ENCODE peak calls at places on chromosomes 2 and 18, in four cellular contexts. M, N, C and V are unnamed samples.

GRCh38 chr2:158321264-158321663 is 135.3 kb downstream of the CCDC148 start:
- DNase-seq in N (no peak), C (no peak), M (no peak), V (no peak)

GRCh38 chr2:182717451-182718215 is 1.6 kb downstream of the DNAJC10 start:
- DNase-seq in N (no peak), C (no peak), M (no peak), V (no peak)

GRCh38 chr2:43605851-43606250 is 10.0 kb upstream of the THADA start:
- DNase-seq in N (no peak), M (no peak), C (no peak), V (no peak)

GRCh38 chr2:129233751-129234406 is 745.6 kb upstream of the RAB6C start:
- DNase-seq in C (no peak), N (no peak), M (no peak), V (no peak)

GRCh38 chr2:218031771-218032257 is 29.0 kb upstream of the TNS1 start:
- DNase-seq in M (no peak), N (no peak), C (no peak), V (no peak)

GRCh38 chr2:241615041-241615440 is 21.9 kb downstream of the THAP4 start:
- DNase-seq in C (no peak), N (no peak), M (no peak), V (no peak)

GRCh38 chr18:76686737-76687231 is 135.6 kb upstream of the ZNF236 start:
- DNase-seq in M (peak; percentile 15), C (no peak), N (peak; percentile 48), V (peak; percentile 63)

GRCh38 chr2:178298785-178299212 is 104.5 kb downstream of the OSBPL6 start:
- DNase-seq in C (no peak), M (no peak), N (no peak), V (no peak)

GRCh38 chr2:185128331-185128730 is 530.0 kb downstream of the ZNF804A start:
- DNase-seq in C (no peak), M (no peak), N (no peak), V (no peak)

GRCh38 chr2:120817136-120817955 is 81.7 kb downstream of the GLI2 start:
- DNase-seq in C (no peak), M (no peak), N (no peak), V (no peak)

GRCh38 chr2:181457741-181458425 is 697 bp downstream of the ITGA4 start:
- DNase-seq in M (no peak), C (no peak), N (no peak), V (peak; percentile 29)

DNA sequence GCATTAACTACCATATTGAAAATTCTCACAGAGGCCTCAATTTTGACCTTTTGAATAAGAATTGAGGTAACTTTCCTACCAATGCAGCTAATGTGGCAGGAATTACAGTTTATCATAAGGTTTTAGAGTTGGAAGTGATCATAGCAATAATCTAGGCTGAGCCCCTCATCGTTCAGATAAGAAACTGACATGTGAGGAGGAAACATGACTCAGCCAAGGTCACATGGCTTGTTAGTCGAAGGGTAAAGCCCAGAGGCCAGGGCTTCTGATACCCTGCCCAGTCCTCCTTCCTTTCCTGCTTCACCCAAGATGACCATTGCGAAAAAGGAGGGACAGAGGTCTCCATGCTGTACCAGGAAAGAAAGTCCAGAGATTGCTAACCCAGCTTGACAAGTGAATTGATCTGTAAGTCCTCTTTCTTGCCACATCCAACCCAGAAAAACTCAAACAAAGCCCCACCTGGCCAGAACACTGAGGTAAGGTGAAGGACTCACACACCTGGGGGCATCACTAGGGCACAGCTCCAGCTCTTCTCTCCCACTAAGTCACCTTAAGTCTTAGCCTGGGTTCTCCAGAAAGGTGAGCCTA is 174.8 kb downstream of the EN1 start:
- DNase-seq in C (peak; percentile 18), M (no peak), N (no peak), V (no peak)
- TF ChIP-seq TCF7 in C (no peak), M (no peak), N (no peak), V (no peak)

GRCh38 chr2:38416296-38417036 is 39.4 kb upstream of the ATL2 start:
- DNase-seq in M (no peak), N (no peak), C (no peak), V (no peak)
- TF ChIP-seq TCF7 in M (no peak), N (no peak), C (no peak), V (no peak)

GRCh38 chr2:46517485-46517884 is 38.1 kb downstream of the TMEM247 start:
- DNase-seq in C (no peak), M (no peak), N (no peak), V (no peak)

GRCh38 chr2:46520108-46520507 is 40.7 kb downstream of the TMEM247 start:
- DNase-seq in M (no peak), N (no peak), C (no peak), V (no peak)

GRCh38 chr2:46519265-46519664 is 39.9 kb downstream of the TMEM247 start:
- DNase-seq in N (no peak), C (no peak), M (no peak), V (no peak)

GRCh38 chr2:46518848-46519247 is 39.5 kb downstream of the TMEM247 start:
- DNase-seq in C (no peak), M (no peak), N (no peak), V (no peak)

DNA sequence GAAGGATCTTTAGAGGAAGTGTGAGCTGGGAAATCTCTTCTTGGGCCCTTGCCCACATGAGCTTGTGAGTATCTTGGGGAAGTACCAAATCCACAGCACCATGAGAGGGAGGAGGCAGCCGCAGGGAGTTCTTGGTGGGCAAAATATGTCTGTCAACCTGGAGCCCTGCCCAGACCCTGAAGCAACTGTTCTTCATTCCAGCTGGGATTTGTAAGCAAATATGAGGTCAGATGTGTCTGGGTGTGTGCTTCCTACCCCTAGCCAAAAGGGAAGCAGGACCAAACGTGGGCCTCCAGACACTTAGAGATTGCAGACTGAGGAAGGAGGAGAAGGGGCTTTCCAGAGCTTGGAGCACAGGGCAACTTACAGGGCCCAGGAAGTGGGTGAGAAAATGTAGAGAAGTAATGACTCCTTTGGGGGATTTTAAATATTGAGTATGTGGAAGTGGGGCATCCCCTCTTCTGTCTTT is 41.9 kb downstream of the TMEM247 start:
- DNase-seq in C (no peak), M (no peak), N (no peak), V (no peak)
- TF ChIP-seq TCF7 in C (no peak), M (no peak), N (no peak), V (no peak)

GRCh38 chr2:205633994-205634393 is 48.3 kb upstream of the NRP2 start:
- DNase-seq in C (no peak), M (no peak), N (no peak), V (no peak)
- TF ChIP-seq TCF7 in C (no peak), M (no peak), N (no peak), V (no peak)

DNA sequence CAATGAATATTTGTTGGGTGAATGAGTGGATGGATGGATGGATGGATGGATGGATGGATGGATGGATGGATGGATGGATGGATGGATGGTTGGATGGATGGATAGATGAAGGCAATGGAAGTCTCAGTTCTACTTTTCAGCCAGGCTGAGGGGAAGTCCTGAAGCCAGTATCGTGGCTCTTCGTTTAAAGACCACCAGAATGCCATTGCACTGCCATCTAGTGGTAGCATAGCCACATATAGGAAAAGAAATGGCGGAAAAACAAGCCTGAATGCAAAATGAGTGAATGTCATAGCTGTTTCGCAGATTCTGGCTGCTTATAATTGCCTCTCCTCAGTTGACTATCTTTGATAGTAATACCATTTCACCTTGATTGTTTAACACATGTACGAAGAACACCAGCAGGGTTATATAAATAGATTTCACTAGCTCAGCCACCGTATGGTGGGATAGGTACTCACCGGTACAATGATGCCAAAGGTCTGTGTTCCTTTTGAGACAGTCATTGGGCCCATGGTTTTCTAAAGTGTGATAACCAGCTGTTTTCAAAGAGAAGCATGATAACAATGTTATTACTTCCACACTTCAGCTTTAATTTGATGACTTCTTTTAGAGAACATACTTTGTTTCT is 62.3 kb upstream of the GREB1L start:
- DNase-seq in C (peak; percentile 48), N (peak; percentile 52), M (peak; percentile 32), V (peak; percentile 59)
- TF ChIP-seq TCF7 in C (no peak), N (no peak), M (no peak), V (no peak)

GRCh38 chr2:150136901-150137300 is 350.6 kb downstream of the RND3 start:
- DNase-seq in N (no peak), M (no peak), C (no peak), V (no peak)
- TF ChIP-seq TCF7 in N (no peak), M (no peak), C (no peak), V (no peak)

GRCh38 chr2:42051168-42052125 is 3.6 kb downstream of the PKDCC start:
- DNase-seq in N (peak; percentile 44), M (no peak), C (no peak), V (no peak)
- TF ChIP-seq TCF7 in N (no peak), M (no peak), C (no peak), V (no peak)

GRCh38 chr2:57218206-57218605 is 828.4 kb upstream of the VRK2 start:
- DNase-seq in C (no peak), N (no peak), M (no peak), V (no peak)
- TF ChIP-seq TCF7 in C (no peak), N (no peak), M (no peak), V (no peak)

DNA sequence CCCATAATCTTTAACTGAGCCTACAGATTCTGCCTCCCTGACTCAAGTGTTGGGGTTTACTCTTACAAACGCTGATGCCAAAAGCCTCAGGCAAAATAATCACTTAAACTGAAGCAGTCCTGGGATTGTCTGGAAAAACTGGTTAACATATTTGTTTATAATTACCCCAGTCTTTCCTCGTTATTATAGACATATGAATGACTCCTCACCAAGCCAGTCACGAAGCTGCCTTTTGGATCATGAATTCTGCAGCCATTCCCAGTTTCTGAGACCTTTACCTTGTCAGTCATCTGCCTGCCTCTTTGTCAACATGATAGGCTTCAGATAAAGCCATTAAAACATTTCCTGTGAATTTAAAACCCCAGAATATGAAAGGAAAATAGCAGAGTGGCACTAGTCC is 46.4 kb downstream of the MREG start:
- DNase-seq in C (no peak), M (no peak), N (no peak), V (no peak)
- TF ChIP-seq TCF7 in C (no peak), M (no peak), N (no peak), V (no peak)